ENCODE peak calls at places on chromosomes 7 and 10, in four cellular contexts. One of them, this sample, is unnamed.

GRCh38 chr7:106779877-106780276 is 85.2 kb upstream of the PIK3CG start:
- DNase-seq in naive B cell: no peak
- DNase-seq in HTR-8/SVneo: no peak
- DNase-seq in AG08395: no peak
- DNase-seq in this sample: no peak

GRCh38 chr7:137717811-137718271 is 128.9 kb downstream of the DGKI start:
- DNase-seq in HTR-8/SVneo: no peak
- DNase-seq in AG08395: no peak
- DNase-seq in naive B cell: no peak
- DNase-seq in this sample: no peak

GRCh38 chr10:68684413-68684812 is 36.6 kb upstream of the CCAR1 start:
- DNase-seq in HTR-8/SVneo: no peak
- DNase-seq in naive B cell: no peak
- DNase-seq in AG08395: no peak
- DNase-seq in this sample: no peak

GRCh38 chr7:95871078-95871848 is 98.9 kb downstream of the DYNC1I1 start:
- DNase-seq in HTR-8/SVneo: peak; percentile 22
- DNase-seq in naive B cell: no peak
- DNase-seq in AG08395: peak; percentile 60
- DNase-seq in this sample: peak; percentile 62

GRCh38 chr10:132418520-132419416 is 21.8 kb downstream of the PWWP2B start:
- DNase-seq in HTR-8/SVneo: no peak
- DNase-seq in AG08395: no peak
- DNase-seq in naive B cell: peak; percentile 66
- DNase-seq in this sample: peak; percentile 76

GRCh38 chr10:80462986-80463741 is 9.1 kb downstream of the TSPAN14 start:
- DNase-seq in HTR-8/SVneo: no peak
- DNase-seq in naive B cell: no peak
- DNase-seq in AG08395: peak; percentile 63
- DNase-seq in this sample: no peak

GRCh38 chr10:113264333-113265131 is 288.3 kb upstream of the HABP2 start:
- DNase-seq in AG08395: no peak
- DNase-seq in HTR-8/SVneo: no peak
- DNase-seq in naive B cell: no peak
- DNase-seq in this sample: no peak

GRCh38 chr10:106942035-106942662 is 222.4 kb downstream of the SORCS1 start:
- DNase-seq in AG08395: no peak
- DNase-seq in naive B cell: no peak
- DNase-seq in HTR-8/SVneo: no peak
- DNase-seq in this sample: peak; percentile 65

GRCh38 chr7:100371561-100372171 is 1.6 kb upstream of the PILRA start:
- DNase-seq in HTR-8/SVneo: no peak
- DNase-seq in AG08395: no peak
- DNase-seq in naive B cell: no peak
- DNase-seq in this sample: no peak

GRCh38 chr7:150945853-150946825 is 32.0 kb downstream of the KCNH2 start:
- DNase-seq in naive B cell: no peak
- DNase-seq in HTR-8/SVneo: no peak
- DNase-seq in AG08395: no peak
- DNase-seq in this sample: no peak

GRCh38 chr7:32680259-32681173 is 185.2 kb downstream of the AVL9 start:
- DNase-seq in HTR-8/SVneo: no peak
- DNase-seq in AG08395: no peak
- DNase-seq in naive B cell: no peak
- DNase-seq in this sample: no peak

GRCh38 chr10:4427524-4427923 is 398.5 kb upstream of the AKR1E2 start:
- DNase-seq in AG08395: peak; percentile 12
- DNase-seq in HTR-8/SVneo: no peak
- DNase-seq in naive B cell: no peak
- DNase-seq in this sample: no peak

GRCh38 chr10:35533565-35533964 is 71.6 kb upstream of the GJD4 start:
- DNase-seq in naive B cell: no peak
- DNase-seq in HTR-8/SVneo: no peak
- DNase-seq in AG08395: no peak
- DNase-seq in this sample: no peak

GRCh38 chr7:64883113-64883905 is 19.8 kb upstream of the ZNF273 start:
- DNase-seq in AG08395: no peak
- DNase-seq in HTR-8/SVneo: no peak
- DNase-seq in naive B cell: no peak
- DNase-seq in this sample: no peak

GRCh38 chr10:132628966-132629900 is 91.6 kb downstream of the INPP5A start:
- DNase-seq in HTR-8/SVneo: no peak
- DNase-seq in AG08395: no peak
- DNase-seq in naive B cell: no peak
- DNase-seq in this sample: no peak

GRCh38 chr7:149261829-149262617 is at the start of gene ZNF783:
- DNase-seq in AG08395: peak; percentile 93
- DNase-seq in naive B cell: peak; percentile 84
- DNase-seq in HTR-8/SVneo: peak; percentile 72
- DNase-seq in this sample: peak; percentile 79

GRCh38 chr7:91660734-91661355 is 219.7 kb downstream of the MTERF1 start:
- DNase-seq in HTR-8/SVneo: no peak
- DNase-seq in AG08395: no peak
- DNase-seq in naive B cell: no peak
- DNase-seq in this sample: no peak

GRCh38 chr10:23453465-23453864 is 14.6 kb downstream of the OTUD1 start:
- DNase-seq in naive B cell: no peak
- DNase-seq in HTR-8/SVneo: no peak
- DNase-seq in AG08395: no peak
- DNase-seq in this sample: no peak

GRCh38 chr10:103241262-103242011 is 4.2 kb upstream of the RPEL1 start:
- DNase-seq in AG08395: peak; percentile 46
- DNase-seq in naive B cell: no peak
- DNase-seq in HTR-8/SVneo: peak; percentile 49
- DNase-seq in this sample: peak; percentile 91